ENCODE peak calls at places on chromosomes 12 and 14, in five cellular contexts. T is hippocampal formation; O is heart right ventricle; L is cardiac fibroblast; D is stimulated activated CD4-positive, alpha-beta T cell treated with anti-CD3 and anti-CD28 coated beads, Interleukin-4, amount 100 ng/mL, for 48 hours. F is an unnamed sample.

GRCh38 chr12:62713190-62713589 is 221.8 kb downstream of the PPM1H start:
- DNase-seq in D (no peak), L (no peak), T (no peak), O (no peak), F (no peak)

GRCh38 chr12:6961695-6962284 is 8.7 kb downstream of the PHB2 start:
- DNase-seq in T (no peak), O (peak), L (peak), D (peak), F (peak)

GRCh38 chr12:110766311-110767154 is 23.8 kb upstream of the PPP1CC start:
- DNase-seq in O (no peak), L (no peak), T (no peak), D (no peak), F (no peak)

GRCh38 chr12:113072136-113072535 is 15.6 kb downstream of the DTX1 start:
- DNase-seq in D (no peak), T (no peak), O (no peak), L (peak), F (peak)

GRCh38 chr12:25320123-25321006 is 69.6 kb upstream of the KRAS start:
- DNase-seq in O (no peak), L (no peak), T (no peak), D (no peak), F (no peak)

GRCh38 chr14:92659765-92660561 is 88.5 kb downstream of the LGMN start:
- DNase-seq in L (peak), O (no peak), T (peak), D (no peak), F (no peak)

GRCh38 chr12:53160673-53161072 is 19.8 kb upstream of the ZNF740 start:
- DNase-seq in D (no peak), L (no peak), O (no peak), T (no peak), F (no peak)

GRCh38 chr14:74289801-74290200 is 12.9 kb downstream of the ABCD4 start:
- DNase-seq in T (no peak), D (no peak), O (no peak), L (no peak), F (no peak)

GRCh38 chr12:32107376-32108267 is 975 bp downstream of the BICD1 start:
- DNase-seq in D (peak), L (peak), T (no peak), O (no peak), F (peak)

GRCh38 chr12:26009593-26009992 is 51.1 kb downstream of the RASSF8 start:
- DNase-seq in T (no peak), L (no peak), D (no peak), O (no peak), F (no peak)

GRCh38 chr12:27347779-27348178 is 15.1 kb downstream of the BMAL2 start:
- DNase-seq in D (no peak), O (no peak), T (no peak), L (no peak), F (no peak)

GRCh38 chr12:113899844-113900471 is 66.2 kb downstream of the RBM19 start:
- DNase-seq in L (no peak), T (no peak), O (no peak), D (no peak), F (no peak)

GRCh38 chr12:106978035-106978800 is 8.7 kb downstream of the MTERF2 start:
- DNase-seq in T (no peak), O (peak), L (peak), D (no peak), F (peak)

GRCh38 chr14:22878271-22879246 is 4.5 kb upstream of the REM2 start:
- DNase-seq in L (no peak), D (no peak), O (no peak), T (no peak), F (no peak)

GRCh38 chr14:50047274-50047676 is 69.1 kb downstream of the VCPKMT start:
- DNase-seq in D (no peak), T (no peak), L (peak), O (no peak), F (peak)

GRCh38 chr12:45183263-45183662 is 32.6 kb upstream of the ANO6 start:
- DNase-seq in O (no peak), L (peak), D (no peak), T (peak), F (peak)

GRCh38 chr12:58728397-58728796 is 191.9 kb downstream of the LRIG3 start:
- DNase-seq in T (no peak), L (peak), D (no peak), O (no peak), F (no peak)

GRCh38 chr12:69904761-69905160 is 79.7 kb downstream of the MYRFL start:
- DNase-seq in D (no peak), T (no peak), O (no peak), L (peak), F (no peak)

GRCh38 chr12:25427328-25428249 is 125.5 kb downstream of the LMNTD1 start:
- DNase-seq in T (no peak), D (no peak), L (peak), O (no peak), F (no peak)

GRCh38 chr14:27845241-27845850 is 921.2 kb upstream of the FOXG1 start:
- DNase-seq in D (no peak), L (no peak), T (no peak), O (no peak), F (no peak)

GRCh38 chr12:70774055-70774454 is 136.8 kb upstream of the PTPRB start:
- DNase-seq in L (peak), T (no peak), D (no peak), O (no peak), F (no peak)

GRCh38 chr12:96047621-96048211 is 12.3 kb upstream of the LTA4H start:
- DNase-seq in L (peak), D (no peak), T (no peak), O (no peak), F (peak)

GRCh38 chr12:81034926-81035325 is 43.0 kb upstream of the ACSS3 start:
- DNase-seq in L (no peak), O (no peak), D (no peak), T (no peak), F (peak)

F was measured in HepG2.